ENCODE peak calls at places on chromosome X, in eight cellular contexts. One of them, this sample, is unnamed.
A peak's percentile ranks its signal among the peaks of the same experiment; 100 is the strongest.

GRCh38 chrX:135213200-135213844 is 38.5 kb upstream of the ETDA start:
- DNase-seq in IMR-90: no peak
- DNase-seq in psoas muscle: no peak
- DNase-seq in left ventricle myocardium inferior: no peak
- DNase-seq in AG04449: no peak
- DNase-seq in SJSA1: no peak
- DNase-seq in CD4-positive, alpha-beta memory T cell: no peak
- DNase-seq in NT2/D1: no peak
- DNase-seq in this sample: no peak

GRCh38 chrX:135112096-135112729 is 8.1 kb downstream of the ETDB start:
- DNase-seq in IMR-90: peak; percentile 31
- DNase-seq in psoas muscle: no peak
- DNase-seq in left ventricle myocardium inferior: no peak
- DNase-seq in AG04449: no peak
- DNase-seq in SJSA1: no peak
- DNase-seq in CD4-positive, alpha-beta memory T cell: peak; percentile 46
- DNase-seq in NT2/D1: no peak
- DNase-seq in this sample: peak; percentile 22

GRCh38 chrX:149504226-149504914 is 736 bp downstream of the IDS start:
- DNase-seq in IMR-90: no peak
- DNase-seq in psoas muscle: no peak
- DNase-seq in left ventricle myocardium inferior: no peak
- DNase-seq in AG04449: no peak
- DNase-seq in SJSA1: no peak
- DNase-seq in CD4-positive, alpha-beta memory T cell: peak; percentile 80
- DNase-seq in NT2/D1: no peak
- DNase-seq in this sample: no peak

GRCh38 chrX:138191998-138192397 is 519.5 kb downstream of the FGF13 start:
- DNase-seq in IMR-90: peak; percentile 19
- DNase-seq in psoas muscle: no peak
- DNase-seq in left ventricle myocardium inferior: no peak
- DNase-seq in AG04449: no peak
- DNase-seq in SJSA1: no peak
- DNase-seq in CD4-positive, alpha-beta memory T cell: no peak
- DNase-seq in NT2/D1: peak; percentile 23
- DNase-seq in this sample: peak; percentile 20

GRCh38 chrX:133171962-133172708 is 46.0 kb downstream of the TFDP3 start:
- DNase-seq in IMR-90: no peak
- DNase-seq in psoas muscle: no peak
- DNase-seq in left ventricle myocardium inferior: no peak
- DNase-seq in AG04449: no peak
- DNase-seq in SJSA1: no peak
- DNase-seq in CD4-positive, alpha-beta memory T cell: no peak
- DNase-seq in NT2/D1: no peak
- DNase-seq in this sample: peak; percentile 1

GRCh38 chrX:46551494-46552128 is 6.4 kb upstream of the ZNF674 start:
- DNase-seq in IMR-90: peak; percentile 80
- DNase-seq in psoas muscle: no peak
- DNase-seq in left ventricle myocardium inferior: no peak
- DNase-seq in AG04449: no peak
- DNase-seq in SJSA1: peak; percentile 65
- DNase-seq in CD4-positive, alpha-beta memory T cell: no peak
- DNase-seq in NT2/D1: peak; percentile 95
- DNase-seq in this sample: no peak

GRCh38 chrX:19544693-19545305 is 29.5 kb upstream of the MAP3K15 start:
- DNase-seq in IMR-90: peak; percentile 70
- DNase-seq in psoas muscle: no peak
- DNase-seq in left ventricle myocardium inferior: no peak
- DNase-seq in AG04449: no peak
- DNase-seq in SJSA1: peak; percentile 44
- DNase-seq in CD4-positive, alpha-beta memory T cell: peak; percentile 39
- DNase-seq in NT2/D1: peak; percentile 52
- DNase-seq in this sample: peak; percentile 30

GRCh38 chrX:37666516-37666915 is 19.1 kb upstream of the XK start:
- DNase-seq in IMR-90: no peak
- DNase-seq in psoas muscle: no peak
- DNase-seq in left ventricle myocardium inferior: no peak
- DNase-seq in AG04449: no peak
- DNase-seq in SJSA1: no peak
- DNase-seq in CD4-positive, alpha-beta memory T cell: no peak
- DNase-seq in NT2/D1: no peak
- DNase-seq in this sample: no peak

GRCh38 chrX:117834076-117834475 is 282.5 kb downstream of the KLHL13 start:
- DNase-seq in IMR-90: no peak
- DNase-seq in psoas muscle: no peak
- DNase-seq in left ventricle myocardium inferior: no peak
- DNase-seq in AG04449: no peak
- DNase-seq in SJSA1: no peak
- DNase-seq in CD4-positive, alpha-beta memory T cell: no peak
- DNase-seq in NT2/D1: no peak
- DNase-seq in this sample: no peak

GRCh38 chrX:43166874-43167273 is 388.9 kb upstream of the PPP1R2C start:
- DNase-seq in IMR-90: no peak
- DNase-seq in psoas muscle: no peak
- DNase-seq in left ventricle myocardium inferior: no peak
- DNase-seq in AG04449: no peak
- DNase-seq in SJSA1: no peak
- DNase-seq in CD4-positive, alpha-beta memory T cell: no peak
- DNase-seq in NT2/D1: no peak
- DNase-seq in this sample: no peak

GRCh38 chrX:54633641-54634040 is 103.6 kb downstream of the GNL3L start:
- DNase-seq in IMR-90: peak; percentile 28
- DNase-seq in psoas muscle: no peak
- DNase-seq in left ventricle myocardium inferior: no peak
- DNase-seq in AG04449: peak; percentile 10
- DNase-seq in SJSA1: no peak
- DNase-seq in CD4-positive, alpha-beta memory T cell: no peak
- DNase-seq in NT2/D1: peak; percentile 40
- DNase-seq in this sample: no peak

GRCh38 chrX:24377911-24378468 is 17.6 kb downstream of the SUPT20HL1 start:
- DNase-seq in IMR-90: no peak
- DNase-seq in psoas muscle: no peak
- DNase-seq in left ventricle myocardium inferior: no peak
- DNase-seq in AG04449: no peak
- DNase-seq in SJSA1: no peak
- DNase-seq in CD4-positive, alpha-beta memory T cell: no peak
- DNase-seq in NT2/D1: peak; percentile 44
- DNase-seq in this sample: no peak

GRCh38 chrX:136961594-136962135 is 72.1 kb downstream of the GPR101 start:
- DNase-seq in IMR-90: no peak
- DNase-seq in psoas muscle: no peak
- DNase-seq in left ventricle myocardium inferior: no peak
- DNase-seq in AG04449: no peak
- DNase-seq in SJSA1: no peak
- DNase-seq in CD4-positive, alpha-beta memory T cell: no peak
- DNase-seq in NT2/D1: no peak
- DNase-seq in this sample: no peak

GRCh38 chrX:137354851-137355250 is 211.1 kb upstream of the ZIC3 start:
- DNase-seq in IMR-90: no peak
- DNase-seq in psoas muscle: no peak
- DNase-seq in left ventricle myocardium inferior: no peak
- DNase-seq in AG04449: no peak
- DNase-seq in SJSA1: no peak
- DNase-seq in CD4-positive, alpha-beta memory T cell: no peak
- DNase-seq in NT2/D1: no peak
- DNase-seq in this sample: no peak

GRCh38 chrX:107537815-107538214 is 88.4 kb downstream of the FRMPD3 start:
- DNase-seq in IMR-90: peak; percentile 50
- DNase-seq in psoas muscle: no peak
- DNase-seq in left ventricle myocardium inferior: no peak
- DNase-seq in AG04449: no peak
- DNase-seq in SJSA1: peak; percentile 49
- DNase-seq in CD4-positive, alpha-beta memory T cell: peak; percentile 22
- DNase-seq in NT2/D1: peak; percentile 66
- DNase-seq in this sample: peak; percentile 32

GRCh38 chrX:28920141-28920540 is 332.9 kb downstream of the IL1RAPL1 start:
- DNase-seq in IMR-90: no peak
- DNase-seq in psoas muscle: no peak
- DNase-seq in left ventricle myocardium inferior: no peak
- DNase-seq in AG04449: no peak
- DNase-seq in SJSA1: no peak
- DNase-seq in CD4-positive, alpha-beta memory T cell: no peak
- DNase-seq in NT2/D1: no peak
- DNase-seq in this sample: no peak

GRCh38 chrX:105882581-105883275 is 60.4 kb downstream of the NRK start:
- DNase-seq in IMR-90: peak; percentile 4
- DNase-seq in psoas muscle: no peak
- DNase-seq in left ventricle myocardium inferior: no peak
- DNase-seq in AG04449: no peak
- DNase-seq in SJSA1: no peak
- DNase-seq in CD4-positive, alpha-beta memory T cell: no peak
- DNase-seq in NT2/D1: no peak
- DNase-seq in this sample: no peak

GRCh38 chrX:69072486-69073006 is 92.7 kb downstream of the PJA1 start:
- DNase-seq in IMR-90: no peak
- DNase-seq in psoas muscle: no peak
- DNase-seq in left ventricle myocardium inferior: no peak
- DNase-seq in AG04449: no peak
- DNase-seq in SJSA1: no peak
- DNase-seq in CD4-positive, alpha-beta memory T cell: no peak
- DNase-seq in NT2/D1: no peak
- DNase-seq in this sample: no peak

GRCh38 chrX:87489071-87489470 is 28.5 kb upstream of the KLHL4 start:
- DNase-seq in IMR-90: no peak
- DNase-seq in psoas muscle: no peak
- DNase-seq in left ventricle myocardium inferior: no peak
- DNase-seq in AG04449: no peak
- DNase-seq in SJSA1: no peak
- DNase-seq in CD4-positive, alpha-beta memory T cell: no peak
- DNase-seq in NT2/D1: no peak
- DNase-seq in this sample: no peak

GRCh38 chrX:69387559-69388487 is 116.3 kb upstream of the NALF2 start:
- DNase-seq in IMR-90: peak; percentile 21
- DNase-seq in psoas muscle: peak; percentile 70
- DNase-seq in left ventricle myocardium inferior: peak; percentile 20
- DNase-seq in AG04449: no peak
- DNase-seq in SJSA1: peak; percentile 49
- DNase-seq in CD4-positive, alpha-beta memory T cell: peak; percentile 15
- DNase-seq in NT2/D1: peak; percentile 84
- DNase-seq in this sample: no peak

GRCh38 chrX:65846974-65847373 is 179.5 kb downstream of the MSN start:
- DNase-seq in IMR-90: no peak
- DNase-seq in psoas muscle: no peak
- DNase-seq in left ventricle myocardium inferior: no peak
- DNase-seq in AG04449: no peak
- DNase-seq in SJSA1: no peak
- DNase-seq in CD4-positive, alpha-beta memory T cell: no peak
- DNase-seq in NT2/D1: no peak
- DNase-seq in this sample: no peak

GRCh38 chrX:40086569-40087335 is 11.0 kb downstream of the BCOR start:
- DNase-seq in IMR-90: peak; percentile 77
- DNase-seq in psoas muscle: no peak
- DNase-seq in left ventricle myocardium inferior: no peak
- DNase-seq in AG04449: no peak
- DNase-seq in SJSA1: no peak
- DNase-seq in CD4-positive, alpha-beta memory T cell: no peak
- DNase-seq in NT2/D1: no peak
- DNase-seq in this sample: no peak
- H3K4me3 ChIP-seq in IMR-90: no peak overlapping the region
- H3K4me3 ChIP-seq in psoas muscle: peak overlapping the region; percentile 18
- H3K4me3 ChIP-seq in left ventricle myocardium inferior: no peak overlapping the region
- H3K4me3 ChIP-seq in AG04449: no peak overlapping the region
- H3K4me3 ChIP-seq in SJSA1: no peak overlapping the region
- H3K4me3 ChIP-seq in CD4-positive, alpha-beta memory T cell: no peak overlapping the region
- H3K4me3 ChIP-seq in NT2/D1: no peak overlapping the region
- H3K4me3 ChIP-seq in this sample: no peak overlapping the region

DNA sequence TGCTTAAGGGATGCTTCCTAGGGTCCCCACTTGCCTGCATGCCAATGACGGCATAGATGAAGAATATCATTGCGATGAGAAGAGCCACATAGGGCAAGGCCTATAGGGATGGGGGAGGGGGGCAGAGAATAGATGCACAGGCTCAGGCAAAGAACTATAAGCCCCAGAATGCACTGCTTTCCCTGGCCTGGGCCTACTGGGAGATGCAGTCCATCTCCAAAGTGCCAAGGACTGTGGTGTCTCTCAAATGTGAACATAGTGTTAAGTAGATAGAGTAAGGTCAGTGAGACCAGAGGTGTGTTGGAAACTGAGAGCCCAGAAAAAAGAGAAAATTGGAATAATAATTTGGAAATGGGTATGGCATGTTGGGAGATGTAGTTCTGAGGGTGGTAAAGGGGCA is 12.2 kb upstream of the SYP start:
- DNase-seq in IMR-90: no peak
- DNase-seq in psoas muscle: no peak
- DNase-seq in left ventricle myocardium inferior: no peak
- DNase-seq in AG04449: no peak
- DNase-seq in SJSA1: no peak
- DNase-seq in CD4-positive, alpha-beta memory T cell: no peak
- DNase-seq in NT2/D1: no peak
- DNase-seq in this sample: no peak
- H3K4me3 ChIP-seq in IMR-90: no peak overlapping the region
- H3K4me3 ChIP-seq in psoas muscle: no peak overlapping the region
- H3K4me3 ChIP-seq in left ventricle myocardium inferior: no peak overlapping the region
- H3K4me3 ChIP-seq in AG04449: no peak overlapping the region
- H3K4me3 ChIP-seq in SJSA1: no peak overlapping the region
- H3K4me3 ChIP-seq in CD4-positive, alpha-beta memory T cell: no peak overlapping the region
- H3K4me3 ChIP-seq in NT2/D1: no peak overlapping the region
- H3K4me3 ChIP-seq in this sample: no peak overlapping the region

DNA sequence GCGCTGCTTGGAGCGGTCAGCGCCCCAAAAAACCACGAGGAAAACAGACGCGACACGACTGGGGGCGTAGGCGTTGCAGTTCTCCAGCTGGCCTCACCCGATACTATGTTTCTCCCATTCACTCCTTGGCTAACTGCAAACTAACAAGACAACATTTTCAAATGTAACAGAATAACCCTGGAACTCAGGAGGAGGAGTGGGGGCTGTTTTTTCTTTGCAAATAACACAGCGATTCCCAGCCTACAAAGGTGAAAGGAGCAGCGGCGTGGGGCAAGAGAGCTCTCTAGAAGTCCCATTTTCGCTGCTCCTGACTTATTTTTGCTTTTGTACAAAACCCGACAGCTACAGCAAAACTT is 1.7 kb downstream of the SOX3 start:
- DNase-seq in IMR-90: no peak
- DNase-seq in psoas muscle: no peak
- DNase-seq in left ventricle myocardium inferior: no peak
- DNase-seq in AG04449: no peak
- DNase-seq in SJSA1: no peak
- DNase-seq in CD4-positive, alpha-beta memory T cell: no peak
- DNase-seq in NT2/D1: no peak
- DNase-seq in this sample: no peak
- H3K4me3 ChIP-seq in IMR-90: no peak overlapping the region
- H3K4me3 ChIP-seq in psoas muscle: no peak overlapping the region
- H3K4me3 ChIP-seq in left ventricle myocardium inferior: peak overlapping the region; percentile 57
- H3K4me3 ChIP-seq in AG04449: no peak overlapping the region
- H3K4me3 ChIP-seq in SJSA1: no peak overlapping the region
- H3K4me3 ChIP-seq in CD4-positive, alpha-beta memory T cell: no peak overlapping the region
- H3K4me3 ChIP-seq in NT2/D1: no peak overlapping the region
- H3K4me3 ChIP-seq in this sample: no peak overlapping the region

DNA sequence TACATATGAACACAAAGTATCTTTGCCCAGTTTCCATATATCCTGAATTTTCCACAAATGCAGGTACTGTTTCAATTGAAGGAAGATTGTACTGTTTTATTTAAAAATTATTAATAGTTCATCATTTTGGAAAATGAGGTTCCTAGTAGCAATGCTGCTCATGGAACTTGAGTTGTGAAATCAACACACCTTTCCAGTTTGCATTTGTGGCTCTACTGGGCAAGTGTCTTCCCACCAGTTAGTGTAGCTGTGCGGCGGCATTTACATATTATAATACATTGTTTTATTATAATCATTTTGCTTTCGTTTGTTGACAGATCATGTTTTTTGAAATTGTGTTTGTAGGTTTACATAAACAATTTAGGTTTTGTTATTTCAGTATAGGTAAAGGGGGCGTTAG is 2.0 kb upstream of the DDX3X start:
- DNase-seq in IMR-90: no peak
- DNase-seq in psoas muscle: no peak
- DNase-seq in left ventricle myocardium inferior: no peak
- DNase-seq in AG04449: no peak
- DNase-seq in SJSA1: no peak
- DNase-seq in CD4-positive, alpha-beta memory T cell: no peak
- DNase-seq in NT2/D1: no peak
- DNase-seq in this sample: no peak
- H3K4me3 ChIP-seq in IMR-90: peak overlapping the region; percentile 44
- H3K4me3 ChIP-seq in psoas muscle: peak overlapping the region; percentile 99
- H3K4me3 ChIP-seq in left ventricle myocardium inferior: peak overlapping the region; percentile 91
- H3K4me3 ChIP-seq in AG04449: no peak overlapping the region
- H3K4me3 ChIP-seq in SJSA1: peak overlapping the region; percentile 94
- H3K4me3 ChIP-seq in CD4-positive, alpha-beta memory T cell: peak overlapping the region; percentile 98
- H3K4me3 ChIP-seq in NT2/D1: peak overlapping the region; percentile 55
- H3K4me3 ChIP-seq in this sample: peak overlapping the region; percentile 86

This sample was measured in Jurkat, Clone E6-1.